ENCODE peak calls at places on chromosomes 7 and 10, in four cellular contexts. One of them, this sample, is unnamed.

GRCh38 chr10:127149613-127150081 is 46.7 kb downstream of the INSYN2A start:
- DNase-seq in dorsolateral prefrontal cortex: no peak
- DNase-seq in heart right ventricle: no peak
- DNase-seq in kidney epithelial cell: no peak
- DNase-seq in this sample: no peak

GRCh38 chr10:29041512-29042150 is 247.2 kb upstream of the LYZL1 start:
- DNase-seq in dorsolateral prefrontal cortex: no peak
- DNase-seq in heart right ventricle: no peak
- DNase-seq in kidney epithelial cell: no peak
- DNase-seq in this sample: no peak

GRCh38 chr10:5514226-5514881 is 10.4 kb upstream of the CALML3 start:
- DNase-seq in dorsolateral prefrontal cortex: peak
- DNase-seq in heart right ventricle: no peak
- DNase-seq in kidney epithelial cell: no peak
- DNase-seq in this sample: peak

GRCh38 chr7:103637080-103637479 is 191.1 kb upstream of the SLC26A5 start:
- DNase-seq in dorsolateral prefrontal cortex: no peak
- DNase-seq in heart right ventricle: no peak
- DNase-seq in kidney epithelial cell: no peak
- DNase-seq in this sample: no peak

GRCh38 chr10:14185501-14186045 is 145.2 kb downstream of the FRMD4A start:
- DNase-seq in dorsolateral prefrontal cortex: no peak
- DNase-seq in heart right ventricle: no peak
- DNase-seq in kidney epithelial cell: peak
- DNase-seq in this sample: peak

GRCh38 chr10:71779641-71780040 is 6.3 kb upstream of the VSIR start:
- DNase-seq in dorsolateral prefrontal cortex: no peak
- DNase-seq in heart right ventricle: no peak
- DNase-seq in kidney epithelial cell: no peak
- DNase-seq in this sample: no peak

GRCh38 chr10:122462533-122463465 is 1.4 kb downstream of the HTRA1 start:
- DNase-seq in dorsolateral prefrontal cortex: no peak
- DNase-seq in heart right ventricle: peak
- DNase-seq in kidney epithelial cell: no peak
- DNase-seq in this sample: no peak

GRCh38 chr7:102279537-102280400 is 6.9 kb upstream of the SH2B2 start:
- DNase-seq in dorsolateral prefrontal cortex: peak
- DNase-seq in heart right ventricle: peak
- DNase-seq in kidney epithelial cell: no peak
- DNase-seq in this sample: no peak

GRCh38 chr7:136969776-136970175 is 101.3 kb downstream of the CHRM2 start:
- DNase-seq in dorsolateral prefrontal cortex: no peak
- DNase-seq in heart right ventricle: no peak
- DNase-seq in kidney epithelial cell: no peak
- DNase-seq in this sample: no peak

GRCh38 chr7:112892263-112892662 is 102.1 kb upstream of the TMEM168 start:
- DNase-seq in dorsolateral prefrontal cortex: no peak
- DNase-seq in heart right ventricle: no peak
- DNase-seq in kidney epithelial cell: no peak
- DNase-seq in this sample: no peak

GRCh38 chr10:46236941-46237681 is 49.7 kb upstream of the ANTXRL start:
- DNase-seq in dorsolateral prefrontal cortex: no peak
- DNase-seq in heart right ventricle: no peak
- DNase-seq in kidney epithelial cell: no peak
- DNase-seq in this sample: no peak

GRCh38 chr10:131002031-131002861 is 309.3 kb downstream of the TCERG1L start:
- DNase-seq in dorsolateral prefrontal cortex: no peak
- DNase-seq in heart right ventricle: no peak
- DNase-seq in kidney epithelial cell: no peak
- DNase-seq in this sample: no peak

GRCh38 chr7:6443372-6443941 is 4.3 kb downstream of the DAGLB start:
- DNase-seq in dorsolateral prefrontal cortex: no peak
- DNase-seq in heart right ventricle: no peak
- DNase-seq in kidney epithelial cell: peak
- DNase-seq in this sample: peak

GRCh38 chr7:69228212-69228811 is 370.0 kb upstream of the AUTS2 start:
- DNase-seq in dorsolateral prefrontal cortex: no peak
- DNase-seq in heart right ventricle: no peak
- DNase-seq in kidney epithelial cell: no peak
- DNase-seq in this sample: no peak

GRCh38 chr7:138880881-138881577 is 83.0 kb upstream of the ATP6V0A4 start:
- DNase-seq in dorsolateral prefrontal cortex: no peak
- DNase-seq in heart right ventricle: peak
- DNase-seq in kidney epithelial cell: no peak
- DNase-seq in this sample: no peak

GRCh38 chr10:72637398-72637857 is 11.5 kb upstream of the MICU1 start:
- DNase-seq in dorsolateral prefrontal cortex: no peak
- DNase-seq in heart right ventricle: peak
- DNase-seq in kidney epithelial cell: no peak
- DNase-seq in this sample: no peak

GRCh38 chr10:48285710-48286109 is 11.2 kb upstream of the FRMPD2 start:
- DNase-seq in dorsolateral prefrontal cortex: no peak
- DNase-seq in heart right ventricle: no peak
- DNase-seq in kidney epithelial cell: no peak
- DNase-seq in this sample: no peak

GRCh38 chr10:60801538-60801937 is 23.3 kb downstream of the CDK1 start:
- DNase-seq in dorsolateral prefrontal cortex: no peak
- DNase-seq in heart right ventricle: no peak
- DNase-seq in kidney epithelial cell: no peak
- DNase-seq in this sample: no peak

GRCh38 chr10:60803433-60803832 is 25.2 kb downstream of the CDK1 start:
- DNase-seq in dorsolateral prefrontal cortex: no peak
- DNase-seq in heart right ventricle: no peak
- DNase-seq in kidney epithelial cell: no peak
- DNase-seq in this sample: no peak

GRCh38 chr10:60799971-60800370 is 21.7 kb downstream of the CDK1 start:
- DNase-seq in dorsolateral prefrontal cortex: no peak
- DNase-seq in heart right ventricle: no peak
- DNase-seq in kidney epithelial cell: no peak
- DNase-seq in this sample: no peak

GRCh38 chr10:60798870-60799269 is 20.6 kb downstream of the CDK1 start:
- DNase-seq in dorsolateral prefrontal cortex: no peak
- DNase-seq in heart right ventricle: no peak
- DNase-seq in kidney epithelial cell: no peak
- DNase-seq in this sample: no peak

GRCh38 chr10:60800918-60801317 is 22.6 kb downstream of the CDK1 start:
- DNase-seq in dorsolateral prefrontal cortex: no peak
- DNase-seq in heart right ventricle: no peak
- DNase-seq in kidney epithelial cell: no peak
- DNase-seq in this sample: no peak
- H3K4me3 ChIP-seq in dorsolateral prefrontal cortex: no peak
- H3K4me3 ChIP-seq in heart right ventricle: no peak
- H3K4me3 ChIP-seq in kidney epithelial cell: no peak
- H3K4me3 ChIP-seq in this sample: no peak

GRCh38 chr10:97355571-97355975 is 21.0 kb upstream of the FRAT2 start:
- DNase-seq in dorsolateral prefrontal cortex: no peak
- DNase-seq in heart right ventricle: peak
- DNase-seq in kidney epithelial cell: no peak
- DNase-seq in this sample: no peak
- TF ChIP-seq CTCF in dorsolateral prefrontal cortex: peak
- TF ChIP-seq CTCF in heart right ventricle: peak
- TF ChIP-seq CTCF in kidney epithelial cell: peak
- TF ChIP-seq CTCF in this sample: peak

GRCh38 chr7:151714201-151714600 is 162.7 kb downstream of the PRKAG2 start:
- DNase-seq in dorsolateral prefrontal cortex: no peak
- DNase-seq in heart right ventricle: no peak
- DNase-seq in kidney epithelial cell: no peak
- DNase-seq in this sample: no peak

GRCh38 chr7:151710121-151710640 is 166.7 kb downstream of the PRKAG2 start:
- DNase-seq in dorsolateral prefrontal cortex: no peak
- DNase-seq in heart right ventricle: no peak
- DNase-seq in kidney epithelial cell: no peak
- DNase-seq in this sample: no peak

GRCh38 chr7:151711435-151711872 is 165.5 kb downstream of the PRKAG2 start:
- DNase-seq in dorsolateral prefrontal cortex: no peak
- DNase-seq in heart right ventricle: no peak
- DNase-seq in kidney epithelial cell: no peak
- DNase-seq in this sample: no peak

GRCh38 chr7:151710646-151711434 is 166.1 kb downstream of the PRKAG2 start:
- DNase-seq in dorsolateral prefrontal cortex: no peak
- DNase-seq in heart right ventricle: no peak
- DNase-seq in kidney epithelial cell: no peak
- DNase-seq in this sample: no peak

GRCh38 chr7:151711906-151712771 is 164.8 kb downstream of the PRKAG2 start:
- DNase-seq in dorsolateral prefrontal cortex: no peak
- DNase-seq in heart right ventricle: no peak
- DNase-seq in kidney epithelial cell: no peak
- DNase-seq in this sample: no peak
- H3K4me3 ChIP-seq in dorsolateral prefrontal cortex: no peak
- H3K4me3 ChIP-seq in heart right ventricle: no peak
- H3K4me3 ChIP-seq in kidney epithelial cell: no peak
- H3K4me3 ChIP-seq in this sample: no peak

GRCh38 chr10:88813200-88813599 is 10.7 kb downstream of the LIPM start:
- DNase-seq in dorsolateral prefrontal cortex: no peak
- DNase-seq in heart right ventricle: no peak
- DNase-seq in kidney epithelial cell: no peak
- DNase-seq in this sample: no peak

DNA sequence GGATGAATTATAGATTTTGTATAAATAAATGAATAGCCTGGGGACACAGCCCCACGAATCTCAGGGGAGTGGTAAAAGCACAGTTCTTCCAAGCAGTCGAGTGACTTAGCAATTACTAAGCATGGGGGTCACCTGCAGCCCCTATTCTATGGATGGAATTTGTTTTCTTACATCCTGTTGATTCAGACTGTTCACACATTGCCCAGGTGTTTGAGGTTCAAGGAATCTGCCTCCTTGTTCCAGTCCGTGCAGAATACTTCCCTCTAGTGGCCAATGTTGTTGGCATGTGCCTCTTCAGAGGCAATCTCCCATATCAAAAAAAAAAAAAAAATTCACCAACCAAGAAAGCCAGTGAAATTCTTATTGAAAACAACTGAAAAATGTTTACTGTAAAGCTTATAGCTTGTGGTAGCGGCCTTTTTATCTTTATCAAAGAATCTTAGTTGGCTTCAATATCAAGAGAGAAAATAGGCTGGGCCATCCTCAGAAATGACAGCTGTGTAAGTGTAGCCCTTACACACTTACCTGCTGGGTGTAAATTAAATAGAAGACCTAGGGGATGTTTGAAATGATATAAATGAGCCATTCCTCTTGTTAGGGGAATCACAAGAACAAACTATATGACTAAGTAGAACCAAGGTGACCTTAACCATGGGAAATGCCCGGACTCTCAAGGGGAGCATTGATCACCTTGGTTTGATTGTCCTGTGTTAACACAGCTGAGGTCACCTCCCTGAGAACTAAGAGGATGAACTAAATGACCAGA is 7.8 kb downstream of the LIPM start:
- DNase-seq in dorsolateral prefrontal cortex: no peak
- DNase-seq in heart right ventricle: no peak
- DNase-seq in kidney epithelial cell: peak
- DNase-seq in this sample: peak
- TF ChIP-seq CTCF in dorsolateral prefrontal cortex: peak
- TF ChIP-seq CTCF in heart right ventricle: peak
- TF ChIP-seq CTCF in kidney epithelial cell: peak
- TF ChIP-seq CTCF in this sample: peak

DNA sequence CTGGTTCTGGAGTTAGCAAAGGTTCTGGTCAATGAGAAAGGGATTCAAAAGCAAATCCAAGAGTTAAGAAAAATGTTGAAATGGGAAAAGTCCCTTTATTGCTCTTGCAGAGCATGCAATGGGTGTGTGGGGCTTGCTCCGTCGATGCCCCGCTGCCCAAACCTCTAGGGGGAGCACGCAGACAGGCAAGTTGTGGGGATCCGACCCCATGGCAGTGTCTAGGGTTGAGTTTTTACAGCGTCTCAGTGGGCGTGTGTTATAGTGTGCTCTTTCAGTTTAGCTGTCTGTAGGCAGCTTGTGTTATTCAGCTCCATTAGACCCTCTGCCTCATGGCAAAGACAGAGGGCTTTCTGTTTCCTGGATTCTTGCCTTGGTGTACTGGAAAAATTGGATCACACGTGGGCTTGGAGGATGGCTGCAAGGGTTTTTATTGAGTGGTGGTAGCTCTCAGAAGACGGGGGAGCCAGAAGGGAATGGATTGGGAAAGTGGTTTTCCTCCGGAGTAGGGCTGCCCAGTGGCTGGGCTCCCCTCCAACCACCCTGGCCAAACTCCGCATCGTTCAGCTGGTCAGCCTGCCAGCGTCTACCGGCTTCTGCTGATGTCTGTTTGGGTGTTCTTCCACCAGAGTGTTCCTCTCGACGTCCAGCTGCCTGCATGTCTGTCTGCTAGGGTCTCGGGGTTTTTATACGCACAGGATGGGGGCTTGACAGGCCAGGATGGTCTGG is 102.3 kb upstream of the PLXDC2 start:
- DNase-seq in dorsolateral prefrontal cortex: peak
- DNase-seq in heart right ventricle: no peak
- DNase-seq in kidney epithelial cell: no peak
- DNase-seq in this sample: no peak
- H3K4me3 ChIP-seq in dorsolateral prefrontal cortex: peak
- H3K4me3 ChIP-seq in heart right ventricle: no peak
- H3K4me3 ChIP-seq in kidney epithelial cell: no peak
- H3K4me3 ChIP-seq in this sample: no peak

DNA sequence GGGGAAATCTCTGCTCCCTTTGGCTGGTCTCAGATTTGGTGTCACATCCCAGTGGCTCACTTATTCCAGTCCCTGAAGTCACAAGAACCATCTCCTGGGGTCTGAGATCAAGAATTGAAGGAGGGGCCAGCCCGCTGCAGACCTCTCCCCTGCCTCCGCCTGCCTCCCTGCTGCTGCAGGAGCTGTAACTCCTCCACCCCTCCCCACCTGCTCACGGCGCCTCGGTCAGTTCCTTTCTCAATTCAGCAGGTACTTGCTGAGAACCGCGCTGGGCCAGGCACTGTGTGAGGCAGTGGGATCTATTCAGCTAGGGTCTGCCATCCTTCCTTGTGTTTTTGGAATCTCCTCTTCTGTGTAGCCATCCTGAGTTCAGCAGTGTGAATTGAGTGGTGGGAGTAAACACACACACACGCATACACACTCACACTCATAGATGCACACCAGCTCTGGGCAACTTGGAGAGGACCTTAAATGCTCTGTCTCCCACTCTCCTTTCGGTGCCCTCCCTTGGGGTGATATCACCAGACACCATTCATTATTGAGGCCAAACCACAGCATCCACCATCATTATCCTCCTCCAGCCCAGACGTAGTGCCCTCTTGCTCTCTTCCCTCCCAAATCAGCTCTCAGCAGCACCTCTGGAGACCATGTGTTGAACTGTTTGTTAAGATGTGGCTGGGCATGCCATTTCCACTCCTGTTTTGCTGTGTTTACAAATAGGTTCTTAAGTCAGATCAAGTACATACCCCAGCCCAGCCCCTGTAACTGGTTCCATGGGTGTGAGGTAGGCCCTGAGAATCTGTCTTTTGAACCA is 22.0 kb upstream of the ANKRD2 start:
- DNase-seq in dorsolateral prefrontal cortex: no peak
- DNase-seq in heart right ventricle: no peak
- DNase-seq in kidney epithelial cell: no peak
- DNase-seq in this sample: no peak
- TF ChIP-seq CTCF in dorsolateral prefrontal cortex: no peak
- TF ChIP-seq CTCF in heart right ventricle: no peak
- TF ChIP-seq CTCF in kidney epithelial cell: no peak
- TF ChIP-seq CTCF in this sample: no peak

GRCh38 chr7:155214328-155214986 is 83.2 kb upstream of the INSIG1 start:
- DNase-seq in dorsolateral prefrontal cortex: no peak
- DNase-seq in heart right ventricle: no peak
- DNase-seq in kidney epithelial cell: no peak
- DNase-seq in this sample: no peak
- H3K4me3 ChIP-seq in dorsolateral prefrontal cortex: peak
- H3K4me3 ChIP-seq in heart right ventricle: no peak
- H3K4me3 ChIP-seq in kidney epithelial cell: peak
- H3K4me3 ChIP-seq in this sample: peak